ENCODE peak calls at places on chromosomes 11 and 22, in ten cellular contexts. N is transverse colon, R is cardiac muscle cell, P is GM13976, B is sigmoid colon, E is H9, F is tibial artery, Z is WTC11, I is pancreas, A is progenitor cell of endocrine pancreas. D is an unnamed sample.

GRCh38 chr11:103792981-103793468 is 243.4 kb upstream of the DDI1 start:
- DNase-seq in N (no peak), R (no peak), P (no peak), B (no peak), E (no peak), F (no peak), Z (no peak), I (no peak), A (no peak), D (peak)

GRCh38 chr11:102144357-102145342 is 34.4 kb downstream of the YAP1 start:
- DNase-seq in N (peak), R (peak), P (no peak), B (no peak), E (no peak), F (peak), Z (no peak), I (no peak), A (no peak), D (peak)

GRCh38 chr22:31898406-31898805 is 45.9 kb upstream of the YWHAH start:
- DNase-seq in N (no peak), R (no peak), P (no peak), B (no peak), E (no peak), F (no peak), Z (no peak), I (no peak), A (no peak), D (no peak)

GRCh38 chr22:29768052-29768680 is 997 bp downstream of the UQCR10 start:
- DNase-seq in N (no peak), R (no peak), P (no peak), B (no peak), E (no peak), F (no peak), Z (no peak), I (no peak), A (no peak), D (peak)

GRCh38 chr11:1087961-1088926 is 13.6 kb downstream of the MUC2 start:
- DNase-seq in N (peak), R (no peak), P (no peak), B (peak), E (peak), F (peak), Z (no peak), I (peak), A (no peak), D (no peak)

GRCh38 chr11:45079075-45079444 is 67.4 kb upstream of the PRDM11 start:
- DNase-seq in N (peak), R (no peak), P (no peak), B (peak), E (no peak), F (no peak), Z (no peak), I (no peak), A (no peak), D (no peak)

GRCh38 chr11:102139081-102139498 is 28.8 kb downstream of the YAP1 start:
- DNase-seq in N (no peak), R (peak), P (no peak), B (no peak), E (no peak), F (peak), Z (no peak), I (no peak), A (no peak), D (peak)

GRCh38 chr11:86261328-86261727 is 16.8 kb downstream of the EED start:
- DNase-seq in N (no peak), R (no peak), P (no peak), B (no peak), E (peak), F (no peak), Z (peak), I (no peak), A (no peak), D (no peak)

GRCh38 chr22:21632237-21632895 is at the start of gene CCDC116:
- DNase-seq in N (peak), R (no peak), P (no peak), B (no peak), E (peak), F (no peak), Z (peak), I (peak), A (no peak), D (no peak)

GRCh38 chr11:14347991-14348390 is 11.0 kb downstream of the RRAS2 start:
- DNase-seq in N (no peak), R (no peak), P (no peak), B (no peak), E (no peak), F (no peak), Z (no peak), I (no peak), A (no peak), D (no peak)

GRCh38 chr11:77821349-77821851 is 456 bp downstream of the AAMDC start:
- DNase-seq in N (peak), R (peak), P (peak), B (peak), E (no peak), F (peak), Z (no peak), I (peak), A (no peak), D (peak)

GRCh38 chr22:23897320-23897719 is 3.1 kb downstream of the MIF start:
- DNase-seq in N (no peak), R (no peak), P (no peak), B (peak), E (no peak), F (no peak), Z (no peak), I (no peak), A (no peak), D (no peak)

GRCh38 chr11:83158965-83159900 is 2.3 kb downstream of the PCF11 start:
- DNase-seq in N (no peak), R (no peak), P (no peak), B (no peak), E (no peak), F (no peak), Z (no peak), I (no peak), A (no peak), D (no peak)

GRCh38 chr11:102798012-102798746 is at the start of gene MMP1:
- DNase-seq in N (no peak), R (no peak), P (no peak), B (no peak), E (no peak), F (no peak), Z (no peak), I (no peak), A (no peak), D (peak)

GRCh38 chr11:79507726-79508125 is 66.9 kb upstream of the TENM4 start:
- DNase-seq in N (no peak), R (no peak), P (no peak), B (no peak), E (no peak), F (no peak), Z (no peak), I (no peak), A (no peak), D (no peak)

GRCh38 chr11:125374398-125374797 is 121.7 kb downstream of the FEZ1 start:
- DNase-seq in N (no peak), R (no peak), P (no peak), B (no peak), E (no peak), F (no peak), Z (no peak), I (no peak), A (no peak), D (no peak)

GRCh38 chr11:2465201-2466068 is 20.6 kb downstream of the KCNQ1 start:
- DNase-seq in N (no peak), R (no peak), P (peak), B (peak), E (no peak), F (peak), Z (no peak), I (peak), A (no peak), D (no peak)

GRCh38 chr11:4181780-4182721 is 87.5 kb downstream of the RRM1 start:
- DNase-seq in N (peak), R (peak), P (peak), B (no peak), E (peak), F (no peak), Z (peak), I (peak), A (peak), D (peak)

GRCh38 chr22:35400335-35400680 is 368 bp downstream of the MCM5 start:
- DNase-seq in N (no peak), R (peak), P (no peak), B (no peak), E (no peak), F (no peak), Z (peak), I (no peak), A (peak), D (no peak)

GRCh38 chr11:269146-269890 is 8.9 kb upstream of the NLRP6 start:
- DNase-seq in N (no peak), R (no peak), P (peak), B (no peak), E (peak), F (peak), Z (no peak), I (no peak), A (no peak), D (no peak)

GRCh38 chr11:23112987-23113886 is 253.0 kb upstream of the CCDC179 start:
- DNase-seq in N (peak), R (peak), P (peak), B (no peak), E (peak), F (no peak), Z (peak), I (peak), A (no peak), D (peak)

GRCh38 chr11:44418438-44418795 is 108.5 kb upstream of the ALX4 start:
- DNase-seq in N (no peak), R (no peak), P (no peak), B (no peak), E (no peak), F (no peak), Z (no peak), I (no peak), A (no peak), D (no peak)

GRCh38 chr22:42353883-42354727 is 78.1 kb downstream of the NFAM1 start:
- DNase-seq in N (no peak), R (no peak), P (no peak), B (no peak), E (peak), F (no peak), Z (peak), I (no peak), A (no peak), D (peak)

DNA sequence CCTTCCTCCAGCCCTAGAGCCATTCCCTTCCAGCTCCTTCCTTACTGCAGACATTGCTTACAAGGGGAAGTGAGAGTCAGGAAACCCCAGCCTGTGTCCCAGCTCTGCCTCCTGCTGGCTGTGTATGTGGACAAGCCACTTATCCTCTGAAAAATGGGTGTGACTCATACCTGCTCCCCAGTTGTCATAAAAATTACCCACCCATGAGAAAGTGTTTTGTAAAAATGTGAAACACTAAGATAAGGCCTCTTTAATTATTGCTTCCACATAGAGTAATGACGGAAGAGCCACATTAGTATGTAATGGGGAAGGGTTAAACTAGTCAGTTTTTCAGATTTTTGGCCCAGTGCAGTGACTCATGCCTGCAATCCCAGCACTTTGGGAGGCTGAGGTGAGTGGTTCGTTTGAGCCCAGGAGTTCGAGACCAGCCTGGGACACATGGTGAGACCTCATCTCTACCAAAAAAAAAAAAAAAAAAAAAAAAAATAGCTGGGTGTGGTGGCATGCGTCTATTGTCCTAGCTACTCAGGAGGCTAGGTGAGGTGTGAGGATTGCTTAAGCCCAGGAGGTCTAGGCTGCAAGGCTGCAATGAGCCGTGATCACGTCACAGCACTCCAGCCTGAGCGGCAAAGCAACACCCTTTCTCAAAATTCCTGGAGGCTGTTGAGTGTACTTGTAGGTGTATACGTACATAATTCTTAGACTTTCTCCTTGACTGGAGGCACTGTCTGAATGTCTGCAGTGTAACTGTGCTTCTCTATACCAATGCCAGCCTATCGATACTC is 84.9 kb downstream of the CTTN start:
- DNase-seq in N (peak), R (peak), P (peak), B (no peak), E (no peak), F (no peak), Z (no peak), I (no peak), A (no peak), D (peak)
- TF ChIP-seq CTCF in N (no peak), R (peak), P (peak), B (no peak), E (peak), F (no peak), Z (no peak), I (no peak), A (peak), D (peak)

DNA sequence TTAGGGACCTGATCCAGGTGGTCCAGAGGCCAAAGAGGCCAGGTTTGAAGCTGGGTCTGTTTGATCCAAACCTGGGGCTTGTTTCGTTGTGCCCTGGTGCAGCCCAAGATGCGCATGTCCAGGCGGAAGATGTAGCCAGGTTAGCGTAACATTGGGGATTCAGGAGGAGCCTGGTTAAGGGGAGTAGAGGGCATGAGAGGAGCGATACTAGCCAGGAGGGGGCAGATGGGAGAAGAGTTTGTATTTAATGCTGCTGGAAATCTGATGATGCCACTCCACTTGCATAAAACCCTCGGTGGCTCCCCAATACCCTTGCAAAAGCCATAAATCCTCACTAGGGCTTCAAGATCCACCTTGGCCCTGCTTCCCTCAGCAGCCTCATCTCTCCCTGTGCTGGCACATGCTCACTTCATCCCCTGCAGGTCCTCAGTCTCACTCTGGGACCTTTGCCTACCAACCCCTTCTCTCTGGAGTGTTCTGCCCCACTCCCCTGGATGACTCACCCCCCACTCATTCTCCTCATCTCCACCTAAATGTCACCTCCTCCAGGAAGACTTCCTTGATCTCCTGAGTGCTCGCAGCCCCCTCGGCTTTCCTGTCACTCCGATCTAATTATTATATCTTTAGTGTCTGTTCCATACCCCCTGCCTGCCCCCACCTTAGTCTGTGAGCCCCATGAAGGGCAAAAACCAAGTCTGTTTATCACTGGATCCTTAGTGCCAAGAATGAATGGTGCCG is 95.9 kb downstream of the MIAT start:
- DNase-seq in N (no peak), R (no peak), P (no peak), B (no peak), E (peak), F (no peak), Z (no peak), I (no peak), A (no peak), D (no peak)
- TF ChIP-seq CTCF in N (no peak), R (no peak), P (no peak), B (no peak), E (peak), F (no peak), Z (no peak), I (no peak), A (peak), D (peak)

GRCh38 chr11:60914620-60915249 is 777 bp downstream of the TMEM109 start:
- DNase-seq in N (peak), R (peak), P (no peak), B (peak), E (peak), F (no peak), Z (no peak), I (no peak), A (no peak), D (no peak)

GRCh38 chr11:60916669-60917206 is 2.8 kb downstream of the TMEM109 start:
- DNase-seq in N (no peak), R (no peak), P (no peak), B (peak), E (no peak), F (peak), Z (no peak), I (no peak), A (no peak), D (no peak)

GRCh38 chr11:60917267-60917666 is 3.3 kb downstream of the TMEM109 start:
- DNase-seq in N (no peak), R (no peak), P (no peak), B (no peak), E (no peak), F (no peak), Z (no peak), I (no peak), A (no peak), D (no peak)

GRCh38 chr11:60913793-60914619 is at the start of gene TMEM109:
- DNase-seq in N (peak), R (peak), P (peak), B (peak), E (peak), F (peak), Z (peak), I (peak), A (peak), D (peak)

GRCh38 chr11:60915250-60915914 is 1.4 kb downstream of the TMEM109 start:
- DNase-seq in N (peak), R (peak), P (peak), B (peak), E (peak), F (peak), Z (peak), I (no peak), A (no peak), D (peak)
- TF ChIP-seq CTCF in N (peak), R (peak), P (peak), B (no peak), E (peak), F (peak), Z (no peak), I (no peak), A (peak), D (peak)

DNA sequence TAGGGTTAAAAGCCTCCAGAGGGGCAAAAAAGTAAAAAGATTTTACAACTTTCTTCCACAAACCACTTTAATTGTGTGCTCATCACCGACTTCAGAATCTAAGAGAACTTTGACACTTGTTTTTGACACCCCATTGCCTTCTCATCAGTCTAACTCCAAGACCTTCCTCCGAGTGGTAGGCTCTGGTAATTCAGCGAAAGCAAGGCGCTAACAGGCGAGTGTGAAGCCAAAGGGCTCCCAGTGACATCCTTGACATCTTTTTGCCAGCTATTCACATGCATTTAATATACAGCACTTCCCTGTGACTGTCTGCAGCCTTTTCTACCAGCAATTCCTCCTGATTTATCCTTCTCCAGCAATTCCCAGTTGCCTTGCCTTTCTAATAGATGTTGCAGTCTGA is 39.3 kb downstream of the SNX19 start:
- DNase-seq in N (no peak), R (no peak), P (no peak), B (no peak), E (no peak), F (no peak), Z (no peak), I (no peak), A (no peak), D (no peak)
- TF ChIP-seq CTCF in N (no peak), R (no peak), P (no peak), B (no peak), E (no peak), F (no peak), Z (no peak), I (no peak), A (no peak), D (no peak)

GRCh38 chr22:36562261-36562835 is 33.4 kb upstream of the EIF3D start:
- DNase-seq in N (no peak), R (no peak), P (no peak), B (no peak), E (no peak), F (no peak), Z (no peak), I (no peak), A (no peak), D (peak)

GRCh38 chr22:36563444-36563843 is 34.5 kb upstream of the EIF3D start:
- DNase-seq in N (no peak), R (no peak), P (no peak), B (no peak), E (no peak), F (no peak), Z (no peak), I (no peak), A (no peak), D (no peak)

GRCh38 chr22:36563898-36564297 is 34.9 kb upstream of the EIF3D start:
- DNase-seq in N (no peak), R (no peak), P (no peak), B (no peak), E (no peak), F (no peak), Z (no peak), I (no peak), A (no peak), D (no peak)

GRCh38 chr22:36564422-36565151 is 35.6 kb upstream of the EIF3D start:
- DNase-seq in N (no peak), R (no peak), P (no peak), B (no peak), E (no peak), F (no peak), Z (no peak), I (no peak), A (no peak), D (no peak)

GRCh38 chr22:36563001-36563400 is 34.0 kb upstream of the EIF3D start:
- DNase-seq in N (no peak), R (no peak), P (no peak), B (no peak), E (no peak), F (no peak), Z (no peak), I (no peak), A (no peak), D (no peak)
- TF ChIP-seq CTCF in N (no peak), R (no peak), P (no peak), B (no peak), E (peak), F (no peak), Z (no peak), I (no peak), A (no peak), D (peak)

GRCh38 chr11:7278314-7278917 is 26.7 kb downstream of the SYT9 start:
- DNase-seq in N (no peak), R (peak), P (peak), B (no peak), E (peak), F (no peak), Z (peak), I (no peak), A (no peak), D (peak)
- TF ChIP-seq CTCF in N (peak), R (peak), P (peak), B (no peak), E (peak), F (peak), Z (no peak), I (peak), A (peak), D (peak)